ENCODE peak calls at places on chromosome 17, in six cellular contexts. L is CD8-positive, alpha-beta T cell; F is cardiac muscle cell; J is transverse colon; W is GM23338; M is RWPE2. R is an unnamed sample.
A peak's percentile ranks its signal among the peaks of the same experiment; 100 is the strongest.

GRCh38 chr17:29165261-29165660 is 14.9 kb downstream of the MYO18A start:
- DNase-seq in L (no peak), F (no peak), J (no peak), W (no peak), M (no peak), R (no peak)

GRCh38 chr17:38741853-38742421 is 6.2 kb downstream of the PCGF2 start:
- DNase-seq in L (no peak), F (peak; percentile 45), J (peak; percentile 80), W (no peak), M (no peak), R (no peak)

GRCh38 chr17:77889866-77890760 is 68.4 kb upstream of the TNRC6C start:
- DNase-seq in L (no peak), F (no peak), J (no peak), W (no peak), M (peak; percentile 58), R (no peak)

GRCh38 chr17:17913695-17914332 is 58.4 kb downstream of the TOM1L2 start:
- DNase-seq in L (peak; percentile 19), F (peak; percentile 79), J (peak; percentile 88), W (no peak), M (peak; percentile 95), R (no peak)

GRCh38 chr17:32445976-32446375 is 1.7 kb downstream of the PSMD11 start:
- DNase-seq in L (no peak), F (peak; percentile 42), J (no peak), W (no peak), M (no peak), R (no peak)

GRCh38 chr17:71032746-71033273 is 863.5 kb downstream of the KCNJ2 start:
- DNase-seq in L (no peak), F (no peak), J (no peak), W (peak; percentile 93), M (no peak), R (no peak)

GRCh38 chr17:17752822-17753448 is 71.7 kb downstream of the RAI1 start:
- DNase-seq in L (no peak), F (no peak), J (no peak), W (no peak), M (no peak), R (no peak)

GRCh38 chr17:40312893-40313659 is 4.1 kb downstream of the RARA start:
- DNase-seq in L (no peak), F (no peak), J (no peak), W (no peak), M (no peak), R (no peak)

GRCh38 chr17:74746922-74747321 is 1.5 kb upstream of the NHERF1 start:
- DNase-seq in L (no peak), F (peak; percentile 48), J (no peak), W (no peak), M (no peak), R (no peak)

GRCh38 chr17:9230346-9230745 is 209.0 kb downstream of the NTN1 start:
- DNase-seq in L (no peak), F (no peak), J (no peak), W (no peak), M (no peak), R (no peak)

GRCh38 chr17:73376152-73376551 is 64.4 kb upstream of the CDC42EP4 start:
- DNase-seq in L (no peak), F (no peak), J (no peak), W (no peak), M (no peak), R (no peak)

GRCh38 chr17:3817851-3818605 is 17.0 kb upstream of the ITGAE start:
- DNase-seq in L (no peak), F (no peak), J (no peak), W (no peak), M (no peak), R (no peak)

GRCh38 chr17:36723459-36723858 is 122.1 kb downstream of the MRM1 start:
- DNase-seq in L (no peak), F (no peak), J (no peak), W (no peak), M (no peak), R (no peak)

GRCh38 chr17:27336217-27336616 is 42.3 kb downstream of the WSB1 start:
- DNase-seq in L (no peak), F (no peak), J (no peak), W (no peak), M (no peak), R (no peak)

GRCh38 chr17:66414528-66415175 is 112.2 kb downstream of the PRKCA start:
- DNase-seq in L (no peak), F (no peak), J (no peak), W (no peak), M (no peak), R (no peak)

GRCh38 chr17:57551321-57552079 is 193.6 kb downstream of the CCDC182 start:
- DNase-seq in L (peak; percentile 9), F (no peak), J (peak; percentile 82), W (no peak), M (no peak), R (peak; percentile 44)
- H3K4me1 ChIP-seq in L (peaks cover 26% of the 10 kb centered on the region), F (peaks cover 30% of the 10 kb centered on the region), J (peaks cover 10% of the 10 kb centered on the region), W (peaks cover 69% of the 10 kb centered on the region), M (no peaks in the 10 kb centered on the region), R (peaks cover 18% of the 10 kb centered on the region)

GRCh38 chr17:35048685-35049379 is 14.7 kb downstream of the RFFL start:
- DNase-seq in L (no peak), F (no peak), J (no peak), W (no peak), M (no peak), R (no peak)
- H3K4me1 ChIP-seq in L (peaks cover 91% of the 10 kb centered on the region), F (no peaks in the 10 kb centered on the region), J (peaks cover 55% of the 10 kb centered on the region), W (peaks cover 6% of the 10 kb centered on the region), M (peaks cover 3% of the 10 kb centered on the region), R (peaks cover 100% of the 10 kb centered on the region)

GRCh38 chr17:44968225-44969143 is at the start of gene C1QL1:
- DNase-seq in L (peak; percentile 78), F (peak; percentile 95), J (peak; percentile 92), W (peak; percentile 96), M (peak; percentile 93), R (peak; percentile 79)

GRCh38 chr17:44969144-44969780 is 1.2 kb upstream of the C1QL1 start:
- DNase-seq in L (no peak), F (no peak), J (no peak), W (peak; percentile 65), M (no peak), R (no peak)

GRCh38 chr17:44972953-44973352 is 4.8 kb upstream of the C1QL1 start:
- DNase-seq in L (no peak), F (peak; percentile 67), J (no peak), W (no peak), M (no peak), R (no peak)

GRCh38 chr17:44970136-44970737 is 2.1 kb upstream of the C1QL1 start:
- DNase-seq in L (no peak), F (peak; percentile 44), J (peak; percentile 39), W (peak; percentile 76), M (no peak), R (no peak)

GRCh38 chr17:44971776-44972483 is 3.8 kb upstream of the C1QL1 start:
- DNase-seq in L (no peak), F (no peak), J (no peak), W (peak; percentile 77), M (no peak), R (peak; percentile 67)
- H3K4me1 ChIP-seq in L (peaks cover 26% of the 10 kb centered on the region), F (peaks cover 20% of the 10 kb centered on the region), J (peaks cover 23% of the 10 kb centered on the region), W (peaks cover 32% of the 10 kb centered on the region), M (peaks cover 24% of the 10 kb centered on the region), R (peaks cover 33% of the 10 kb centered on the region)

DNA sequence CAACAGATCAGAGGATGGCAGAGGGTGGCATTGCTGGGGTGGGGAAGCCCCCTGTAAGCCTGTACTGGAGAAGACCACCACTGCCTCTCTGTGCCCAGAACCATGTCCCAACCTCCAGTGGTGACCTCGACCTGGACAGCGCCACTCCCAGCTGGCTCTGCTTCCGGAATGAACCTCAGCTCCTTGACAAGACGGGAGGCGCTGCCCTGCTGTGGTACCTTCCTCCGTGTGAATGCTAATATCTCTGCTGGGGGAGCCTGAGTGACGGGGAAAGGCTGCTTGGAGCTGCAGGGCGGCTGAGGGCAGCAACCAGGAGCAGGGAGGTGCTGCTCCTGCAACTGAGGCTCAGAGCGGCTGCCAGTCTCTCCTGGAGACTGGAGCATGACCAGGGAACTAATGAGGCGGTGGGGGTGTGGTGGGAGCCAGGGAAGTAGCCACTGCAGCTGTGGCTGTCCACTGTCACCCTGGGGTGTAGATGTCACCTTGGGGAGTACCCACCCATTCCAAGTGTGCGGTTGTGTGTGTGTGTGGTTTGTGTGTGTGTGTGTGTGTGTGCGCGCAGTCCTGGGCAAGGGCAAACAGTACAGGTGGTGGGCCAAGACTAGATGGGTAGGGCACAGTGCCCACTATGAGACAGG is 6.2 kb downstream of the PRCD start:
- DNase-seq in L (no peak), F (no peak), J (no peak), W (peak; percentile 4), M (no peak), R (no peak)
- H3K4me1 ChIP-seq in L (peaks cover 7% of the 10 kb centered on the region), F (peaks cover 38% of the 10 kb centered on the region), J (peaks cover 16% of the 10 kb centered on the region), W (peaks cover 22% of the 10 kb centered on the region), M (peaks cover 41% of the 10 kb centered on the region), R (no peaks in the 10 kb centered on the region)

GRCh38 chr17:1779571-1780074 is 17.8 kb downstream of the SERPINF1 start:
- DNase-seq in L (no peak), F (peak; percentile 99), J (peak; percentile 73), W (no peak), M (no peak), R (no peak)
- H3K4me1 ChIP-seq in L (no peaks in the 10 kb centered on the region), F (no peaks in the 10 kb centered on the region), J (peaks cover 31% of the 10 kb centered on the region), W (no peaks in the 10 kb centered on the region), M (peaks cover 15% of the 10 kb centered on the region), R (no peaks in the 10 kb centered on the region)

GRCh38 chr17:82867763-82868325 is 28.0 kb upstream of the ZNF750 start:
- DNase-seq in L (no peak), F (no peak), J (no peak), W (no peak), M (peak; percentile 69), R (no peak)
- H3K4me1 ChIP-seq in L (peaks cover 40% of the 10 kb centered on the region), F (peaks cover 39% of the 10 kb centered on the region), J (peaks cover 6% of the 10 kb centered on the region), W (no peaks in the 10 kb centered on the region), M (peaks cover 2% of the 10 kb centered on the region), R (peaks cover 39% of the 10 kb centered on the region)

GRCh38 chr17:41907185-41907556 is 11.6 kb downstream of the ACLY start:
- DNase-seq in L (no peak), F (peak; percentile 68), J (no peak), W (no peak), M (no peak), R (no peak)
- H3K4me1 ChIP-seq in L (no peaks in the 10 kb centered on the region), F (no peaks in the 10 kb centered on the region), J (no peaks in the 10 kb centered on the region), W (no peaks in the 10 kb centered on the region), M (peaks cover 3% of the 10 kb centered on the region), R (no peaks in the 10 kb centered on the region)

DNA sequence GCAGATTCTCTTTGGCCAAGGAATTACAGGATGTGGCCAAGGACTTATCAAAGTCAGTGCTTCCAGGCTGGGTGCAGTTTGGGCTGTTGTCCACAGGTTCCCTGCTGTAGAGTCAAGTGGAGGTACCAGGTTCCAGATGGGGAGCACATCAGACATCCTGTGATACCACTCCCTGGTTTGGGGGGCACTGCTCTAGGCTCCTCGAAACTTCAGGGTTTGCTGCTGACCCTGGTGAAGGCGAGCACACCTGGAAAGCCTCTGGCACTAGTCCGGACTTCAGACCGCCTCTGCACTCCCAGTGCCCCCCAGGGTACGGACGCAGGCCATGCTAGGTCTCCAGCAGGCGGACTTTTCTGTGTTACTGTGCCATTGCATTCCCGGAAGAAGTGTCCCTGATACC is 10.7 kb downstream of the SLC47A1 start:
- DNase-seq in L (no peak), F (no peak), J (no peak), W (no peak), M (no peak), R (no peak)
- H3K4me1 ChIP-seq in L (no peaks in the 10 kb centered on the region), F (peaks cover 16% of the 10 kb centered on the region), J (no peaks in the 10 kb centered on the region), W (peaks cover 5% of the 10 kb centered on the region), M (no peaks in the 10 kb centered on the region), R (no peaks in the 10 kb centered on the region)